ENCODE peak calls at places on chromosomes 5 and 9, in five cellular contexts. X is CD4-positive, CD25-positive, alpha-beta regulatory T cell; S is upper lobe of right lung; P is nephron progenitor cell; V is C1 segment of cervical spinal cord. L is an unnamed sample.

GRCh38 chr9:113187935-113188595 is 33.0 kb downstream of the FKBP15 start:
- DNase-seq in P (no peak), V (peak; percentile 31), X (no peak), S (peak; percentile 73), L (no peak)

GRCh38 chr9:136310273-136311030 is 6.6 kb upstream of the CCDC187 start:
- DNase-seq in P (no peak), V (no peak), X (no peak), S (no peak), L (no peak)

GRCh38 chr9:109793196-109793595 is 13.2 kb downstream of the PALM2AKAP2 start:
- DNase-seq in X (no peak), S (no peak), V (no peak), P (no peak), L (no peak)

GRCh38 chr5:111063709-111064322 is 7.7 kb upstream of the TSLP start:
- DNase-seq in X (no peak), S (no peak), P (no peak), V (no peak), L (no peak)

GRCh38 chr5:138541511-138541910 is 1.5 kb downstream of the ETF1 start:
- DNase-seq in V (no peak), X (no peak), P (no peak), S (no peak), L (no peak)

GRCh38 chr9:92392690-92393089 is 11.7 kb downstream of the OGN start:
- DNase-seq in V (no peak), P (no peak), S (no peak), X (no peak), L (no peak)

GRCh38 chr9:94805585-94805984 is 79.1 kb downstream of the AOPEP start:
- DNase-seq in V (no peak), P (no peak), S (no peak), X (no peak), L (no peak)

GRCh38 chr5:90387508-90387907 is 22.0 kb downstream of the CETN3 start:
- DNase-seq in P (no peak), V (no peak), X (no peak), S (no peak), L (no peak)

GRCh38 chr5:124210106-124210918 is 536.1 kb downstream of the ZNF608 start:
- DNase-seq in P (no peak), S (no peak), X (no peak), V (no peak), L (no peak)

GRCh38 chr5:115109840-115110239 is 59.9 kb downstream of the TRIM36 start:
- DNase-seq in P (no peak), S (no peak), V (no peak), X (no peak), L (no peak)

GRCh38 chr9:36848946-36849345 is 185.1 kb downstream of the PAX5 start:
- DNase-seq in S (no peak), V (no peak), P (no peak), X (no peak), L (no peak)

GRCh38 chr5:125026900-125027731 is 280.7 kb upstream of the ZNF608 start:
- DNase-seq in P (no peak), X (no peak), V (no peak), S (no peak), L (no peak)

GRCh38 chr9:96258967-96259366 is 43.0 kb downstream of the HSD17B3 start:
- DNase-seq in S (no peak), P (no peak), V (no peak), X (no peak), L (no peak)

L was measured in endothelial cell.